ENCODE peak calls at places on chromosomes 16 and 17, in seven cellular contexts. W, K, T, U, E, A and Z are unnamed samples.

GRCh38 chr17:76925333-76925935 is 57.2 kb downstream of the MGAT5B start:
- DNase-seq in E (no peak), W (no peak), U (no peak), A (peak), K (no peak), T (no peak), Z (no peak)

GRCh38 chr16:64983983-64984382 is 137.9 kb downstream of the CDH11 start:
- DNase-seq in K (no peak), T (no peak), W (no peak), E (no peak), A (peak), U (peak), Z (peak)

GRCh38 chr16:74275031-74275636 is 21.5 kb upstream of the PSMD7 start:
- DNase-seq in E (no peak), K (no peak), W (no peak), T (no peak), U (no peak), A (no peak), Z (peak)

GRCh38 chr16:13973321-13974023 is 53.5 kb downstream of the ERCC4 start:
- DNase-seq in E (no peak), A (no peak), U (no peak), W (no peak), T (no peak), K (no peak), Z (no peak)

GRCh38 chr17:2904135-2904534 is 107.9 kb downstream of the RAP1GAP2 start:
- DNase-seq in W (no peak), T (no peak), U (no peak), E (peak), A (peak), K (no peak), Z (no peak)

GRCh38 chr17:21463779-21464407 is 87.7 kb downstream of the KCNJ12 start:
- DNase-seq in W (no peak), K (no peak), U (no peak), T (no peak), E (no peak), A (no peak), Z (no peak)

GRCh38 chr17:39653662-39654331 is 11.4 kb upstream of the TCAP start:
- DNase-seq in K (no peak), U (peak), W (no peak), E (peak), T (peak), A (no peak), Z (peak)

GRCh38 chr17:35731932-35732805 is 730 bp downstream of the RASL10B start:
- DNase-seq in W (no peak), K (no peak), A (no peak), T (no peak), U (no peak), E (no peak), Z (no peak)

GRCh38 chr17:6574689-6575595 is 18.6 kb upstream of the PITPNM3 start:
- DNase-seq in T (peak), K (no peak), U (no peak), E (peak), A (peak), W (peak), Z (no peak)

GRCh38 chr17:72273301-72274056 is 152.7 kb downstream of the SOX9 start:
- DNase-seq in W (no peak), K (no peak), T (no peak), E (no peak), A (no peak), U (no peak), Z (no peak)

GRCh38 chr16:75193265-75193650 is 13.7 kb downstream of the CTRB2 start:
- DNase-seq in U (no peak), K (no peak), T (no peak), W (no peak), E (no peak), A (no peak), Z (no peak)

GRCh38 chr16:2325791-2326190 is 14.7 kb downstream of the ABCA3 start:
- DNase-seq in A (no peak), U (no peak), W (no peak), K (no peak), T (no peak), E (no peak), Z (no peak)

GRCh38 chr17:18259621-18260331 is 686 bp upstream of the MIEF2 start:
- DNase-seq in W (no peak), A (no peak), U (peak), K (no peak), E (no peak), T (no peak), Z (no peak)

GRCh38 chr17:50056217-50056960 is 479 bp downstream of the ITGA3 start:
- DNase-seq in A (peak), K (peak), U (peak), T (peak), E (peak), W (peak), Z (no peak)

GRCh38 chr16:69324013-69324531 is 6.3 kb downstream of the PDF start:
- DNase-seq in E (peak), K (peak), T (peak), U (no peak), A (peak), W (peak), Z (no peak)

GRCh38 chr16:49491736-49492089 is 118.1 kb downstream of the C16orf78 start:
- DNase-seq in W (peak), K (peak), E (peak), U (no peak), A (peak), T (peak), Z (no peak)

GRCh38 chr16:64742560-64742959 is 379.3 kb downstream of the CDH11 start:
- DNase-seq in K (no peak), T (no peak), E (no peak), W (no peak), U (no peak), A (no peak), Z (no peak)

GRCh38 chr17:19010729-19011505 is 6.4 kb upstream of the FAM83G start:
- DNase-seq in E (peak), K (no peak), U (peak), T (no peak), A (no peak), W (no peak), Z (no peak)

GRCh38 chr16:76653390-76654026 is 376.3 kb downstream of the CNTNAP4 start:
- DNase-seq in K (no peak), W (no peak), A (no peak), T (no peak), U (peak), E (no peak), Z (peak)

GRCh38 chr17:75396781-75397180 is 8.7 kb downstream of the GRB2 start:
- DNase-seq in T (no peak), U (no peak), E (no peak), W (no peak), K (no peak), A (no peak), Z (no peak)

GRCh38 chr16:55125818-55126385 is 195.2 kb downstream of the IRX5 start:
- DNase-seq in A (no peak), E (no peak), K (no peak), W (no peak), U (no peak), T (no peak), Z (no peak)

GRCh38 chr16:88941051-88941932 is 35.7 kb downstream of the CBFA2T3 start:
- DNase-seq in T (no peak), U (no peak), E (peak), K (no peak), A (peak), W (no peak), Z (peak)

GRCh38 chr17:31148205-31148604 is 53.4 kb downstream of the NF1 start:
- DNase-seq in K (no peak), T (no peak), U (no peak), A (no peak), E (no peak), W (no peak), Z (no peak)

GRCh38 chr17:80182845-80183223 is 13.0 kb downstream of the CARD14 start:
- DNase-seq in E (no peak), T (no peak), W (no peak), K (no peak), A (no peak), U (no peak), Z (no peak)
- TF ChIP-seq POLR2A in E (no peak), T (no peak), W (no peak), K (no peak), A (no peak), U (no peak), Z (no peak)

GRCh38 chr17:59840329-59840907 is 52.3 kb downstream of the TUBD1 start:
- DNase-seq in W (no peak), U (no peak), E (no peak), A (no peak), K (no peak), T (peak), Z (no peak)
- TF ChIP-seq POLR2A in W (no peak), U (no peak), E (peak), A (no peak), K (no peak), T (no peak), Z (peak)

GRCh38 chr17:43219001-43219400 is 7.3 kb downstream of the TMEM106A start:
- DNase-seq in T (no peak), E (no peak), K (no peak), A (no peak), U (no peak), W (no peak), Z (no peak)

GRCh38 chr17:43217614-43218087 is 6.0 kb downstream of the TMEM106A start:
- DNase-seq in W (no peak), U (no peak), T (no peak), E (no peak), A (no peak), K (no peak), Z (no peak)

GRCh38 chr17:43219746-43220380 is 8.2 kb downstream of the TMEM106A start:
- DNase-seq in A (no peak), K (no peak), E (no peak), W (no peak), U (no peak), T (no peak), Z (no peak)

GRCh38 chr17:43224146-43224705 is 4.2 kb downstream of the CCDC200 start:
- DNase-seq in W (no peak), A (no peak), K (no peak), U (no peak), T (no peak), E (no peak), Z (no peak)

GRCh38 chr17:43220511-43221125 is 7.8 kb downstream of the CCDC200 start:
- DNase-seq in K (no peak), T (no peak), U (no peak), W (no peak), E (no peak), A (no peak), Z (no peak)
- TF ChIP-seq POLR2A in K (no peak), T (no peak), U (no peak), W (no peak), E (no peak), A (no peak), Z (no peak)

GRCh38 chr16:66983033-66983432 is 5.4 kb upstream of the CES4A start:
- DNase-seq in T (no peak), K (no peak), W (no peak), E (no peak), A (no peak), U (no peak), Z (no peak)
- TF ChIP-seq POLR2A in T (no peak), K (no peak), W (no peak), E (no peak), A (no peak), U (no peak), Z (no peak)

DNA sequence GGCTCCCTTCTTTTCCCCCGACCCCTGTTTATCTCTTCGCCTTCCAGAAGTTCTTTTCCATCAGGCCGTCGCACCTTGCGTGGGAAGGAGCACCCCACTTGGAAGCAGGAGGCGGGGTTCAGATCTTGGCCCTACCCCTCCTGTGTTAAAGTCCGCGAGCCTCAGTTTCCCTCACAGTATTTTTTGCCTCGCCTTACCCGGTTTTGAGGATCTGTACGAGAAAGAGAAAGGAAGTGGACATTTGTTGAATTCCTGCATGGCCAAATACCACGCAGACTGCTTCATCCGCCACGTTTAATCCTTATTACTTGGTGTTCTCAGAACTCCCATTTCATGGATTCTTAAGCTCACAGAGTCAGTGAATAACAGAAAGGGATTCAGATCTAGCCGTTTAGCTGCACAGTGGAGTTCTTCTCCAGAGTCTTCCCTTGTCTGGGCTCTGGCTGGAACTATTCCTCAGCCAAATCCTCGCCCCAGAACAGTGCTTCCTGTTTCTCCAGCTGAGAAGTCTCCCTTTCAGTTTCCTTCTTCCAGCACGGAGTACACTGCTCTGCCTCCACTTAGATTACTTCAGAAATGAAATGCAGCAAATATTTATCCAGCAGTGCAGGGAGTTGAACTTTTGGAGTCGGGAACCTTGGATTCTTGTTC is 590 bp downstream of the TMEM219 start:
- DNase-seq in W (no peak), E (peak), U (peak), T (peak), A (peak), K (no peak), Z (no peak)
- TF ChIP-seq POLR2A in W (no peak), E (no peak), U (no peak), T (peak), A (no peak), K (no peak), Z (no peak)